ENCODE peak calls at places on chromosomes 16 and 17, in nine cellular contexts. One of them, this sample, is unnamed.

GRCh38 chr17:13413001-13413400 is 188.7 kb downstream of the HS3ST3A1 start:
- DNase-seq in A549: no peak
- DNase-seq in transverse colon: no peak
- DNase-seq in tibial nerve: no peak
- DNase-seq in Peyer's patch: no peak
- DNase-seq in body of pancreas: no peak
- DNase-seq in NB4: no peak
- DNase-seq in uterus: no peak
- DNase-seq in breast epithelium: no peak
- DNase-seq in this sample: no peak

GRCh38 chr17:57622886-57623433 is 122.1 kb downstream of the CCDC182 start:
- DNase-seq in breast epithelium: peak
- DNase-seq in body of pancreas: no peak
- DNase-seq in transverse colon: no peak
- DNase-seq in A549: peak
- DNase-seq in Peyer's patch: peak
- DNase-seq in tibial nerve: no peak
- DNase-seq in uterus: no peak
- DNase-seq in NB4: peak
- DNase-seq in this sample: no peak

GRCh38 chr16:55899857-55900256 is 24.7 kb upstream of the CES5A start:
- DNase-seq in transverse colon: no peak
- DNase-seq in uterus: no peak
- DNase-seq in breast epithelium: no peak
- DNase-seq in tibial nerve: no peak
- DNase-seq in Peyer's patch: no peak
- DNase-seq in NB4: no peak
- DNase-seq in body of pancreas: no peak
- DNase-seq in A549: no peak
- DNase-seq in this sample: no peak

GRCh38 chr16:75062135-75062943 is 54.2 kb downstream of the LDHD start:
- DNase-seq in tibial nerve: no peak
- DNase-seq in uterus: peak
- DNase-seq in transverse colon: no peak
- DNase-seq in NB4: no peak
- DNase-seq in body of pancreas: peak
- DNase-seq in Peyer's patch: no peak
- DNase-seq in A549: no peak
- DNase-seq in breast epithelium: no peak
- DNase-seq in this sample: no peak

GRCh38 chr17:58307468-58308172 is 21.0 kb downstream of the TSPOAP1 start:
- DNase-seq in A549: no peak
- DNase-seq in Peyer's patch: peak
- DNase-seq in body of pancreas: no peak
- DNase-seq in uterus: peak
- DNase-seq in breast epithelium: no peak
- DNase-seq in tibial nerve: no peak
- DNase-seq in transverse colon: no peak
- DNase-seq in NB4: no peak
- DNase-seq in this sample: no peak

GRCh38 chr16:69100046-69100765 is 5.2 kb upstream of the HAS3 start:
- DNase-seq in NB4: no peak
- DNase-seq in tibial nerve: no peak
- DNase-seq in transverse colon: no peak
- DNase-seq in breast epithelium: no peak
- DNase-seq in uterus: no peak
- DNase-seq in A549: no peak
- DNase-seq in body of pancreas: peak
- DNase-seq in Peyer's patch: no peak
- DNase-seq in this sample: no peak

GRCh38 chr17:73901661-73902415 is 257.6 kb upstream of the SDK2 start:
- DNase-seq in transverse colon: peak
- DNase-seq in breast epithelium: no peak
- DNase-seq in uterus: no peak
- DNase-seq in A549: no peak
- DNase-seq in tibial nerve: no peak
- DNase-seq in NB4: peak
- DNase-seq in body of pancreas: peak
- DNase-seq in Peyer's patch: peak
- DNase-seq in this sample: no peak

GRCh38 chr16:81071816-81072215 is 5.2 kb downstream of the C16orf46 start:
- DNase-seq in Peyer's patch: no peak
- DNase-seq in uterus: no peak
- DNase-seq in NB4: peak
- DNase-seq in A549: peak
- DNase-seq in tibial nerve: no peak
- DNase-seq in transverse colon: no peak
- DNase-seq in breast epithelium: no peak
- DNase-seq in body of pancreas: no peak
- DNase-seq in this sample: no peak

GRCh38 chr16:71467810-71468209 is 5.8 kb upstream of the ZNF23 start:
- DNase-seq in tibial nerve: no peak
- DNase-seq in A549: no peak
- DNase-seq in NB4: peak
- DNase-seq in body of pancreas: no peak
- DNase-seq in uterus: no peak
- DNase-seq in transverse colon: no peak
- DNase-seq in Peyer's patch: no peak
- DNase-seq in breast epithelium: no peak
- DNase-seq in this sample: no peak

GRCh38 chr17:75130059-75130631 is 1.4 kb downstream of the NT5C start:
- DNase-seq in A549: no peak
- DNase-seq in breast epithelium: no peak
- DNase-seq in transverse colon: no peak
- DNase-seq in tibial nerve: no peak
- DNase-seq in body of pancreas: no peak
- DNase-seq in Peyer's patch: no peak
- DNase-seq in uterus: no peak
- DNase-seq in NB4: no peak
- DNase-seq in this sample: no peak

GRCh38 chr16:629289-630023 is 1.3 kb upstream of the WFIKKN1 start:
- DNase-seq in breast epithelium: no peak
- DNase-seq in body of pancreas: no peak
- DNase-seq in transverse colon: no peak
- DNase-seq in Peyer's patch: no peak
- DNase-seq in A549: no peak
- DNase-seq in NB4: no peak
- DNase-seq in uterus: peak
- DNase-seq in tibial nerve: no peak
- DNase-seq in this sample: peak

DNA sequence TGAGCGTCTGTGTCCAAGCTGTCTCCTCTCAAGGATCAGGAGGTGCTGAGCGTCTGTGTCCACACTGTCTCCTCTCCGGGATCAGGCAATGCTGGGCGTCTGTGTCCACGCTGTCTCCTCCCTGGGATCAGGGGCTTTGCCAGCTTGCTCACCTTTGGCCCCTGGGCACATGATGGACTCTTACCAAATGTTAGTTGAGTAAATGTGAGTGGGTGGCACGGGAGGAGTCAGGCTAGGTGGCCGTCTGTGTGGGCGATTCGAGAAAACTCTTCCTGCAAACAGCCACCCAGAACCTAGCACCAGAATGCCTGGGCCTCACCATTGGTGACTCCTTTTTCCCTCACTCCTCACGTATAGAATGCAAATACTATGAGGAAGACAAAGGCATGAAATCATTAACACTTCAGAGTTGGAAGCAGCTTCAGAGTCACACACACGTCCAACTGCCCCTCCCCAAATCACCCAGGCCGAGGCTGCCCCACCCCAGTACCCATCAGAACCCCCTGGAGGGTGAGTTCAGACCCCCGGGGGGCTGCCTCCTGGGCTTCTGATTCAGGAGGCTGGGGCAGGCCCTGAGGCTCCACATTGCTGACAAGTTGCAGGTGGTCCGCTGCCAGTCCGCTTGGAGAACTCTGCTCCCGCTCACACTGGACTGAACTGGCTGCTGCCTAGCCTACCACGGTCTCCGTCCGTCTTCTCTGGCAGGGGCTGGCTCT is 163.0 kb downstream of the LAT start:
- DNase-seq in Peyer's patch: no peak
- DNase-seq in tibial nerve: no peak
- DNase-seq in NB4: no peak
- DNase-seq in transverse colon: no peak
- DNase-seq in A549: no peak
- DNase-seq in body of pancreas: no peak
- DNase-seq in uterus: no peak
- DNase-seq in breast epithelium: peak
- DNase-seq in this sample: peak
- H3K4me3 ChIP-seq in Peyer's patch: no peak
- H3K4me3 ChIP-seq in tibial nerve: no peak
- H3K4me3 ChIP-seq in NB4: no peak
- H3K4me3 ChIP-seq in transverse colon: no peak
- H3K4me3 ChIP-seq in A549: no peak
- H3K4me3 ChIP-seq in body of pancreas: no peak
- H3K4me3 ChIP-seq in uterus: no peak
- H3K4me3 ChIP-seq in breast epithelium: no peak
- H3K4me3 ChIP-seq in this sample: no peak

DNA sequence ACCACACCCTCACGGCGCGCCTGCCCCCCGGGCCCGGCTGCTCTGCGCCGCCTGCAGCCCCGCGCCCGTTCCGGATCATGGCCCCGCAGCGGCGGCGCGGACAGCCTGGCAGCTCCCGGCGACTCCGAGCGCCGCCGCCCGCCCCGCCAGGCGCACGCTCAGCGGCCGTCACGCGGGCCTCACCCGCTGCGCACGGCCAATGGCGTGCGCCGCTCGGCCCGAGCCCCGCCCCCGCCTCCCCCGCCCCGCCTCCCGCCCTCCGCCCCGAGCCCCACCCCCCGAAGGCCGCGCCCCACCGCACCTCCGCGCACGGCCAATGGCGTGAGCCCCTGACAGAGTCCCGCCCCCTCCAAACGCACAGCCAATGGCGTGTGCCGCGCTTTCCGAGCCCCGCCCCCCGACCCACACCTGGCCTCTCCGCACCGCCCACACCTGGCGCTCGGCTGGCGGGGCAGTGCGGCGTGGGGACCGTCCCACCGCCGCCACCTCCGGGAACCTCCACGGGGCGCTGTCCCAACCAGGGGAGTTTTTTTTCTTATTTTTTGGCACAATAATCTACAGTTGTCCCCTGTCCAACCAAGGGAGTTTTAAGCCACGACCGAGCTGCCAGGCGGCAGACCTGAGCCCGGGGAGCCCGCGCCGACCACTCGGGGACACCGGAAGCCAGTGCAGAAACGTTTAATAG is at the start of gene PCYT2:
- DNase-seq in tibial nerve: peak
- DNase-seq in A549: peak
- DNase-seq in uterus: peak
- DNase-seq in NB4: peak
- DNase-seq in body of pancreas: peak
- DNase-seq in breast epithelium: peak
- DNase-seq in transverse colon: peak
- DNase-seq in Peyer's patch: peak
- DNase-seq in this sample: peak
- TF ChIP-seq POLR2A in tibial nerve: no peak
- TF ChIP-seq POLR2A in A549: peak
- TF ChIP-seq POLR2A in uterus: no peak
- TF ChIP-seq POLR2A in NB4: peak
- TF ChIP-seq POLR2A in body of pancreas: no peak
- TF ChIP-seq POLR2A in breast epithelium: no peak
- TF ChIP-seq POLR2A in transverse colon: no peak
- TF ChIP-seq POLR2A in Peyer's patch: no peak
- TF ChIP-seq POLR2A in this sample: no peak

DNA sequence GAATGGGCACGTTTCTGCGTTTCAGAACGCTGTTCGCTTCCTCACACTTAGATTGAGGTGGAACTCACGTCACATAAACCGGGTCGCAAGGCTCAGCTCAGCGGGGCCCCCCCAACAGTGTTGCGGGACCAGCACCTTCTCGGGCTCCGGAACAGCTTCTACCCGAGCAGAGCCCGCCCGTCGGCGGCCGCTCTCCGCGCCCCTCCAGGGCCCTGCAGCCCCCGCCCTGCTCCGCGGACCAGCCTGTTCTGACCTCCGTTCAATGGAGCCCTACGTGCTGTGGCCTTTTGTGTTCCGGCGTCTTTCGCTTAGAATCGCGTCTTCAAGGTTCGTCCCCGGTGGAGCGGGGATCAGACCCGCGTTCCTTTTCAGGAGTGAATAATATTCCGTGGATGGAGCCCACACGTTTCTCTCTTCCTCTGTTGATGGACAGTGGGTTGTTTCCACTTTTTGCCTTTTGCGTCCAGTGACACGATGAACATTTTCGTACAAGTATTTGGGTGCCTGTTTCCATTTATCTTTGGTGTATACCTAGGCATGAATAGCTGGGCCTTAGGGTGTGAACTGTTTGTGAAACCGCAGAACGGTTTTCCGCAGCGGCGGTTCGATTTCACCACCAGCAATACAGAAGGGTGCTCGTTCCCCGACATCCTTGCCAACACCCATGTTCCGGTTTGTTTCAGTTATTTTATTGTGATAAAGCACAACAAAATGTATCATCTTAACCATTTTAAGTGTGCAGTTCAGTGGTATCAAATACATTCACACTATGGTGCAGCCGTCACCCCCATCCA is 2.3 kb upstream of the SLC22A31 start:
- DNase-seq in A549: no peak
- DNase-seq in NB4: peak
- DNase-seq in body of pancreas: no peak
- DNase-seq in transverse colon: no peak
- DNase-seq in Peyer's patch: no peak
- DNase-seq in uterus: no peak
- DNase-seq in breast epithelium: no peak
- DNase-seq in tibial nerve: no peak
- DNase-seq in this sample: no peak
- H3K4me3 ChIP-seq in A549: peak
- H3K4me3 ChIP-seq in NB4: peak
- H3K4me3 ChIP-seq in body of pancreas: no peak
- H3K4me3 ChIP-seq in transverse colon: no peak
- H3K4me3 ChIP-seq in Peyer's patch: no peak
- H3K4me3 ChIP-seq in uterus: no peak
- H3K4me3 ChIP-seq in breast epithelium: peak
- H3K4me3 ChIP-seq in tibial nerve: no peak
- H3K4me3 ChIP-seq in this sample: peak

GRCh38 chr17:42535400-42536047 is 517 bp upstream of the NAGLU start:
- DNase-seq in tibial nerve: no peak
- DNase-seq in Peyer's patch: no peak
- DNase-seq in uterus: no peak
- DNase-seq in NB4: peak
- DNase-seq in transverse colon: no peak
- DNase-seq in breast epithelium: no peak
- DNase-seq in body of pancreas: no peak
- DNase-seq in A549: no peak
- DNase-seq in this sample: no peak

GRCh38 chr17:42537156-42537805 is 1.2 kb downstream of the NAGLU start:
- DNase-seq in Peyer's patch: no peak
- DNase-seq in transverse colon: no peak
- DNase-seq in NB4: no peak
- DNase-seq in body of pancreas: no peak
- DNase-seq in breast epithelium: no peak
- DNase-seq in uterus: no peak
- DNase-seq in tibial nerve: no peak
- DNase-seq in A549: no peak
- DNase-seq in this sample: no peak

GRCh38 chr17:42536372-42537155 is 523 bp downstream of the NAGLU start:
- DNase-seq in breast epithelium: peak
- DNase-seq in uterus: peak
- DNase-seq in transverse colon: peak
- DNase-seq in Peyer's patch: peak
- DNase-seq in tibial nerve: peak
- DNase-seq in body of pancreas: peak
- DNase-seq in NB4: peak
- DNase-seq in A549: peak
- DNase-seq in this sample: peak

GRCh38 chr17:42537826-42538451 is 1.9 kb downstream of the NAGLU start:
- DNase-seq in uterus: no peak
- DNase-seq in Peyer's patch: no peak
- DNase-seq in body of pancreas: no peak
- DNase-seq in A549: no peak
- DNase-seq in transverse colon: no peak
- DNase-seq in breast epithelium: no peak
- DNase-seq in NB4: no peak
- DNase-seq in tibial nerve: no peak
- DNase-seq in this sample: no peak

GRCh38 chr17:42536048-42536371 is at the start of gene NAGLU:
- DNase-seq in A549: peak
- DNase-seq in breast epithelium: peak
- DNase-seq in uterus: peak
- DNase-seq in Peyer's patch: peak
- DNase-seq in transverse colon: peak
- DNase-seq in NB4: peak
- DNase-seq in body of pancreas: peak
- DNase-seq in tibial nerve: peak
- DNase-seq in this sample: peak
- TF ChIP-seq POLR2A in A549: peak
- TF ChIP-seq POLR2A in breast epithelium: peak
- TF ChIP-seq POLR2A in uterus: peak
- TF ChIP-seq POLR2A in Peyer's patch: peak
- TF ChIP-seq POLR2A in transverse colon: peak
- TF ChIP-seq POLR2A in NB4: peak
- TF ChIP-seq POLR2A in body of pancreas: peak
- TF ChIP-seq POLR2A in tibial nerve: peak
- TF ChIP-seq POLR2A in this sample: peak